ENCODE peak calls at places on chromosomes 12 and 14, in five cellular contexts. N, C, Q, W and U are unnamed samples. For H3K4me1, the result is how much of the 10 kb centered on the place peaks cover.

GRCh38 chr12:6958609-6959375 is 7.6 kb downstream of the PTPN6 start:
- DNase-seq in W (no peak), Q (no peak), C (peak), N (peak), U (peak)

GRCh38 chr14:68762944-68763831 is 29.7 kb downstream of the ZFP36L1 start:
- DNase-seq in Q (peak), C (peak), N (no peak), W (peak), U (peak)

GRCh38 chr12:105235299-105235746 is 651 bp downstream of the APPL2 start:
- DNase-seq in N (no peak), W (no peak), Q (peak), C (no peak), U (no peak)

GRCh38 chr14:77031680-77032482 is 3.4 kb upstream of the IRF2BPL start:
- DNase-seq in C (no peak), Q (peak), W (no peak), N (no peak), U (peak)

GRCh38 chr12:110340706-110341105 is 59.7 kb downstream of the ATP2A2 start:
- DNase-seq in Q (no peak), W (no peak), N (no peak), C (no peak), U (peak)

GRCh38 chr12:82357845-82358199 is 365 bp downstream of the CCDC59 start:
- DNase-seq in C (no peak), N (no peak), Q (no peak), W (no peak), U (no peak)

GRCh38 chr14:58730793-58731464 is 93.2 kb downstream of the DACT1 start:
- DNase-seq in C (no peak), N (no peak), W (no peak), Q (no peak), U (no peak)

GRCh38 chr12:3034067-3034750 is 43.0 kb upstream of the TSPAN9 start:
- DNase-seq in Q (peak), C (peak), W (peak), N (no peak), U (peak)

GRCh38 chr14:64253672-64254071 is 40.5 kb downstream of the ESR2 start:
- DNase-seq in N (no peak), Q (peak), W (no peak), C (no peak), U (no peak)

GRCh38 chr14:105852378-105853088 is 326.1 kb downstream of the TMEM121 start:
- DNase-seq in Q (no peak), W (no peak), C (peak), N (no peak), U (peak)

GRCh38 chr12:51788876-51789275 is 59.6 kb downstream of the FIGNL2 start:
- DNase-seq in N (no peak), W (no peak), Q (peak), C (no peak), U (no peak)

GRCh38 chr14:88974991-88975835 is 150.8 kb downstream of the TTC8 start:
- DNase-seq in N (no peak), W (no peak), Q (no peak), C (peak), U (no peak)

GRCh38 chr12:57148469-57149308 is 1.3 kb upstream of the LRP1-AS start:
- DNase-seq in N (no peak), Q (peak), W (no peak), C (peak), U (peak)

GRCh38 chr12:128009108-128009507 is 257.9 kb upstream of the TMEM132C start:
- DNase-seq in Q (no peak), W (no peak), N (no peak), C (no peak), U (no peak)

GRCh38 chr12:83514372-83514771 is 827.7 kb downstream of the TMTC2 start:
- DNase-seq in Q (no peak), C (no peak), W (no peak), N (no peak), U (no peak)

GRCh38 chr14:93171366-93171765 is 13.3 kb downstream of the MOAP1 start:
- DNase-seq in Q (peak), W (no peak), C (no peak), N (no peak), U (no peak)

GRCh38 chr12:42450248-42450647 is 124.3 kb downstream of the PPHLN1 start:
- DNase-seq in N (no peak), W (no peak), C (no peak), Q (peak), U (no peak)

GRCh38 chr14:49975286-49975685 is 82.4 kb downstream of the ARF6 start:
- DNase-seq in Q (peak), W (no peak), C (no peak), N (no peak), U (peak)
- H3K4me1 ChIP-seq in Q (under half), W (under half), C (half or more), N (half or more), U (under half)

GRCh38 chr12:108573310-108573709 is 10.9 kb downstream of the ISCU start:
- DNase-seq in C (no peak), W (no peak), Q (no peak), N (no peak), U (peak)

GRCh38 chr12:108572166-108572790 is 9.9 kb downstream of the ISCU start:
- DNase-seq in N (no peak), Q (no peak), W (peak), C (no peak), U (peak)

GRCh38 chr12:108568653-108569154 is 6.3 kb downstream of the ISCU start:
- DNase-seq in N (peak), C (no peak), Q (no peak), W (no peak), U (peak)

GRCh38 chr12:108571604-108572165 is 9.3 kb downstream of the ISCU start:
- DNase-seq in N (no peak), W (peak), C (no peak), Q (no peak), U (peak)

GRCh38 chr12:108570743-108571603 is 8.6 kb downstream of the ISCU start:
- DNase-seq in W (no peak), N (no peak), C (no peak), Q (peak), U (no peak)
- H3K4me3 ChIP-seq in W (no peak), N (no peak), C (no peak), Q (no peak), U (no peak)

DNA sequence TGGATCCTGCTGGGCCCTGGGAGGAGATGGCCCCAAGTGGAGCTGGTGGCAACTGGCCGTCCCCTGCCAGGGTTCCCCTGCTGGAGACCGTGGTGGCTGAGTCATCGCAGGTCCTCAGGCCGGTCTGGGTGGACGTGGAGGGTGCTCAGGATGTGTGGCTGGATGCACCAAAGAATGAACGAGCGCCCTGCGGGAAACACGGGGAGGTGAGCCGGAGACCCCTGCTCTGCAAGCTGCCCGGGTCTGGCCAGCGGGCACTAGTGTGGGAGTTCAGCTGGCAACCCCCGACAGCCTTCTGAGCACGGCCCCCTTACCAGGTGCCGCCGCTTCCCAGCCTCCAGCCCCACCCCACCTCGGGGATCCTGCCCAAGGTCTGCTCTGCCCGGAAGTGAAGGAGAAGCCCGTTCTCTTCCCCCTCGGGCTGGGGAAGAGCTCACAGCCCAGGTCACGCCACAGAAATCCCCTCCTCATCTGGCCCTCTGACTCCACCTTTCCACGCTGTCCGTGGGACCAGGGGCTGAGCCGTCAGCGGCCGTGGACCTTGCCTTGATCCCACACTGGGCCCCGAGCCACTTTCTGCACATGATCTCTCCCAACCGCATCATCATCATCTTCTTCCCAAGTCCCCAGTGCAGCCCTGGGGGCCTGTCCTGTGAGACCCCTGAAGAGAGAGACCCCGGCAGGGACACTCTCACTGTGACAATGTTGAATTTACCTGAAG is 165.5 kb downstream of the KIF26A start:
- DNase-seq in N (no peak), W (no peak), C (peak), Q (no peak), U (no peak)
- H3K4me1 ChIP-seq in N (under half), W (under half), C (under half), Q (under half), U (under half)

GRCh38 chr12:34597548-34598351 is 575.5 kb downstream of the ALG10 start:
- DNase-seq in C (peak), W (peak), Q (no peak), N (no peak), U (no peak)
- H3K4me3 ChIP-seq in C (no peak), W (no peak), Q (no peak), N (no peak), U (no peak)

DNA sequence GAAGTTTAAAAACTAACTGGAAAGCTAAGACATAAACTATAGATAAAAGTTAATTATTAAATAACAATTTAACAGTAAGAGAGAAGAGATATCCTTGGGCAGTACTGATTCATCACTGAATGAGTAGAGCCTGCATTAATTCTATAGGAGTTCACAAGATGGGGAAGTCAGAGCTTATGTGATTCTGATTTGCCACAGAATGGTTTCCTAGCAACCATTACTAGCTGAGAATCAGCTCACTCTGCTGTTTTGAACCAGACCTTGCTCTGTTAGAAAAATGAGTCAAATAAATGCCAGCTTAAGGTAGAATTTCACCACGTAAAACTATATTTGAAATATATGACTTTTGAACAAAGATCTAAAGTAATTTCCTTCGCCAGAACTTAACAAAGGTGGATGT is 433.9 kb downstream of the FUT8 start:
- DNase-seq in Q (no peak), N (no peak), W (no peak), C (no peak), U (no peak)
- H3K4me1 ChIP-seq in Q (under half), N (half or more), W (under half), C (under half), U (under half)

DNA sequence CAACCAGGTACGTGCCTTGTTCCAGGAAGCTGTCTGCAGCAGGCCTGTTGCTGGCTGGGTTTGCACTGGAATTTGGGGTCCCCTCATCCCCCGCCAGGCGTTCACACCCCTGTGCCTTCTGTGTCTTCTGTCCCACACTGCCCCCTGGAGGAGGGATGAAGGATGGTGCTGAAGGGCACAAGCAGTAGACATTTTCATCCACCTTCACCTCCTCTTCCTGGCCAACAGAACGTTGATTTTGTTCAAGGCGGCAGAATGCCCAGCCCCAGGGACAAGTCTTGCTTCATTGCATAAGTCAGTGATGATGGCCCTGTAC is 122.1 kb downstream of the CALM1 start:
- DNase-seq in W (no peak), C (peak), N (peak), Q (peak), U (peak)
- H3K4me3 ChIP-seq in W (no peak), C (no peak), N (no peak), Q (no peak), U (no peak)